ENCODE peak calls at places on chromosomes 13 and 19, in nine cellular contexts. H, T, D, M, J, I, A, X and Q are unnamed samples.

GRCh38 chr13:23436680-23437079 is 3.2 kb upstream of the SACS start:
- DNase-seq in D (no peak), A (no peak), X (no peak), M (no peak), I (no peak), T (no peak), H (no peak), J (no peak), Q (no peak)

GRCh38 chr13:55567721-55568625 is 1572.7 kb upstream of the PRR20A start:
- DNase-seq in D (no peak), H (no peak), M (no peak), T (no peak), A (no peak), I (no peak), J (no peak), X (no peak), Q (no peak)

GRCh38 chr19:56837892-56838679 is 2.4 kb downstream of the PEG3 start:
- DNase-seq in M (no peak), J (peak; percentile 60), D (no peak), H (peak; percentile 23), A (no peak), X (no peak), T (no peak), I (no peak), Q (no peak)

GRCh38 chr13:41678320-41678719 is 221.0 kb downstream of the RGCC start:
- DNase-seq in M (no peak), I (no peak), H (no peak), A (no peak), J (peak; percentile 86), X (no peak), D (no peak), T (no peak), Q (no peak)

GRCh38 chr13:109715902-109716301 is 70.5 kb downstream of the IRS2 start:
- DNase-seq in D (peak; percentile 52), T (no peak), I (no peak), X (no peak), M (peak; percentile 22), H (no peak), J (peak; percentile 42), A (no peak), Q (no peak)

GRCh38 chr19:43784981-43785808 is 4.4 kb upstream of the KCNN4 start:
- DNase-seq in I (peak; percentile 29), H (peak; percentile 70), D (peak; percentile 82), A (peak; percentile 70), X (peak; percentile 71), T (no peak), J (peak; percentile 86), M (peak; percentile 77), Q (peak; percentile 77)

GRCh38 chr19:5154129-5154798 is 185.4 kb downstream of the KDM4B start:
- DNase-seq in J (peak; percentile 23), I (no peak), M (peak; percentile 27), H (peak; percentile 38), T (no peak), A (peak; percentile 67), X (peak; percentile 53), D (peak; percentile 58), Q (peak; percentile 77)

GRCh38 chr13:50599046-50599445 is 244.4 kb downstream of the DLEU7 start:
- DNase-seq in X (no peak), T (no peak), M (no peak), J (no peak), I (no peak), H (no peak), D (no peak), A (peak; percentile 12), Q (no peak)

GRCh38 chr19:16288544-16288943 is 36.1 kb upstream of the KLF2 start:
- DNase-seq in I (no peak), T (no peak), H (no peak), J (no peak), A (no peak), X (peak; percentile 31), M (no peak), D (no peak), Q (no peak)

GRCh38 chr13:73849292-73849691 is 284.9 kb downstream of the KLF12 start:
- DNase-seq in M (no peak), I (no peak), T (no peak), J (peak; percentile 61), A (no peak), D (peak; percentile 42), X (peak; percentile 19), H (peak; percentile 28), Q (no peak)